ENCODE peak calls at places on chromosomes 4 and X, in nine cellular contexts. One of them, this sample, is unnamed.
A peak's percentile ranks its signal among the peaks of the same experiment; 100 is the strongest.

GRCh38 chr4:186688150-186688943 is 35.3 kb downstream of the FAT1 start:
- DNase-seq in MM.1S: no peak
- DNase-seq in HCT116: no peak
- DNase-seq in OCI-LY7: no peak
- DNase-seq in GM23338: peak; percentile 67
- DNase-seq in hepatocyte: no peak
- DNase-seq in PC-3: no peak
- DNase-seq in neural progenitor cell: peak; percentile 65
- DNase-seq in SK-N-SH: no peak
- DNase-seq in this sample: no peak

GRCh38 chr4:80586716-80587115 is 251.2 kb downstream of the CFAP299 start:
- DNase-seq in hepatocyte: no peak
- DNase-seq in GM23338: no peak
- DNase-seq in HCT116: no peak
- DNase-seq in SK-N-SH: no peak
- DNase-seq in OCI-LY7: no peak
- DNase-seq in PC-3: peak; percentile 71
- DNase-seq in MM.1S: no peak
- DNase-seq in neural progenitor cell: no peak
- DNase-seq in this sample: no peak

GRCh38 chr4:3412257-3413020 is 29.3 kb upstream of the HGFAC start:
- DNase-seq in hepatocyte: no peak
- DNase-seq in neural progenitor cell: no peak
- DNase-seq in OCI-LY7: no peak
- DNase-seq in SK-N-SH: no peak
- DNase-seq in HCT116: no peak
- DNase-seq in MM.1S: no peak
- DNase-seq in GM23338: no peak
- DNase-seq in PC-3: no peak
- DNase-seq in this sample: no peak

GRCh38 chr4:89837385-89837995 is 529 bp upstream of the SNCA start:
- DNase-seq in PC-3: no peak
- DNase-seq in SK-N-SH: peak; percentile 54
- DNase-seq in neural progenitor cell: peak; percentile 72
- DNase-seq in MM.1S: no peak
- DNase-seq in OCI-LY7: no peak
- DNase-seq in HCT116: no peak
- DNase-seq in hepatocyte: peak; percentile 26
- DNase-seq in GM23338: no peak
- DNase-seq in this sample: peak; percentile 20

GRCh38 chrX:44082829-44083228 is 109.6 kb upstream of the NDP start:
- DNase-seq in hepatocyte: no peak
- DNase-seq in GM23338: no peak
- DNase-seq in MM.1S: no peak
- DNase-seq in HCT116: no peak
- DNase-seq in SK-N-SH: no peak
- DNase-seq in OCI-LY7: no peak
- DNase-seq in PC-3: no peak
- DNase-seq in neural progenitor cell: no peak
- DNase-seq in this sample: no peak

GRCh38 chrX:137352101-137352660 is 213.7 kb upstream of the ZIC3 start:
- DNase-seq in OCI-LY7: peak; percentile 1
- DNase-seq in GM23338: peak; percentile 16
- DNase-seq in hepatocyte: no peak
- DNase-seq in MM.1S: peak; percentile 53
- DNase-seq in neural progenitor cell: peak; percentile 2
- DNase-seq in PC-3: no peak
- DNase-seq in SK-N-SH: no peak
- DNase-seq in HCT116: no peak
- DNase-seq in this sample: no peak

GRCh38 chr4:85177092-85177491 is 210.6 kb upstream of the WDFY3 start:
- DNase-seq in GM23338: no peak
- DNase-seq in SK-N-SH: no peak
- DNase-seq in HCT116: no peak
- DNase-seq in hepatocyte: peak; percentile 12
- DNase-seq in MM.1S: no peak
- DNase-seq in neural progenitor cell: no peak
- DNase-seq in OCI-LY7: no peak
- DNase-seq in PC-3: no peak
- DNase-seq in this sample: no peak

GRCh38 chr4:120785202-120785601 is 137.3 kb downstream of the PRDM5 start:
- DNase-seq in neural progenitor cell: no peak
- DNase-seq in MM.1S: no peak
- DNase-seq in HCT116: no peak
- DNase-seq in PC-3: no peak
- DNase-seq in GM23338: no peak
- DNase-seq in SK-N-SH: no peak
- DNase-seq in hepatocyte: no peak
- DNase-seq in OCI-LY7: no peak
- DNase-seq in this sample: no peak

GRCh38 chr4:19026281-19026680 is 1004.7 kb upstream of the LCORL start:
- DNase-seq in SK-N-SH: no peak
- DNase-seq in HCT116: no peak
- DNase-seq in neural progenitor cell: no peak
- DNase-seq in MM.1S: no peak
- DNase-seq in OCI-LY7: no peak
- DNase-seq in GM23338: no peak
- DNase-seq in hepatocyte: no peak
- DNase-seq in PC-3: no peak
- DNase-seq in this sample: peak; percentile 14

GRCh38 chrX:119606508-119607389 is 525 bp upstream of the NKRF start:
- DNase-seq in MM.1S: no peak
- DNase-seq in OCI-LY7: no peak
- DNase-seq in neural progenitor cell: no peak
- DNase-seq in GM23338: no peak
- DNase-seq in SK-N-SH: no peak
- DNase-seq in HCT116: peak; percentile 79
- DNase-seq in hepatocyte: no peak
- DNase-seq in PC-3: no peak
- DNase-seq in this sample: peak; percentile 63

GRCh38 chr4:70996014-70996353 is 2.5 kb downstream of the DCK start:
- DNase-seq in MM.1S: no peak
- DNase-seq in OCI-LY7: peak; percentile 49
- DNase-seq in neural progenitor cell: no peak
- DNase-seq in SK-N-SH: no peak
- DNase-seq in PC-3: no peak
- DNase-seq in HCT116: no peak
- DNase-seq in hepatocyte: no peak
- DNase-seq in GM23338: no peak
- DNase-seq in this sample: peak; percentile 20

GRCh38 chr4:4512282-4512681 is 29.6 kb downstream of the STX18 start:
- DNase-seq in HCT116: no peak
- DNase-seq in GM23338: no peak
- DNase-seq in SK-N-SH: no peak
- DNase-seq in MM.1S: no peak
- DNase-seq in hepatocyte: no peak
- DNase-seq in OCI-LY7: no peak
- DNase-seq in PC-3: no peak
- DNase-seq in neural progenitor cell: no peak
- DNase-seq in this sample: no peak
- H4K20me1 ChIP-seq in HCT116: no peaks in the 10 kb centered on the region
- H4K20me1 ChIP-seq in GM23338: peaks cover 2% of the 10 kb centered on the region
- H4K20me1 ChIP-seq in SK-N-SH: peaks cover 11% of the 10 kb centered on the region
- H4K20me1 ChIP-seq in MM.1S: peaks cover 3% of the 10 kb centered on the region
- H4K20me1 ChIP-seq in hepatocyte: no peaks in the 10 kb centered on the region
- H4K20me1 ChIP-seq in OCI-LY7: no peaks in the 10 kb centered on the region
- H4K20me1 ChIP-seq in PC-3: no peaks in the 10 kb centered on the region
- H4K20me1 ChIP-seq in neural progenitor cell: peaks cover 31% of the 10 kb centered on the region
- H4K20me1 ChIP-seq in this sample: no peaks in the 10 kb centered on the region

GRCh38 chr4:8894424-8894816 is 22.8 kb upstream of the HMX1 start:
- DNase-seq in HCT116: no peak
- DNase-seq in SK-N-SH: no peak
- DNase-seq in hepatocyte: no peak
- DNase-seq in MM.1S: no peak
- DNase-seq in OCI-LY7: no peak
- DNase-seq in neural progenitor cell: no peak
- DNase-seq in PC-3: no peak
- DNase-seq in GM23338: no peak
- DNase-seq in this sample: no peak

GRCh38 chr4:8893624-8894423 is 22.2 kb upstream of the HMX1 start:
- DNase-seq in OCI-LY7: no peak
- DNase-seq in hepatocyte: no peak
- DNase-seq in HCT116: no peak
- DNase-seq in PC-3: no peak
- DNase-seq in GM23338: peak; percentile 76
- DNase-seq in MM.1S: no peak
- DNase-seq in neural progenitor cell: peak; percentile 79
- DNase-seq in SK-N-SH: no peak
- DNase-seq in this sample: no peak

GRCh38 chr4:8892556-8893226 is 21.1 kb upstream of the HMX1 start:
- DNase-seq in neural progenitor cell: peak; percentile 23
- DNase-seq in OCI-LY7: no peak
- DNase-seq in SK-N-SH: peak; percentile 50
- DNase-seq in MM.1S: no peak
- DNase-seq in GM23338: no peak
- DNase-seq in HCT116: no peak
- DNase-seq in hepatocyte: no peak
- DNase-seq in PC-3: no peak
- DNase-seq in this sample: no peak

GRCh38 chr4:8891646-8892555 is 20.3 kb upstream of the HMX1 start:
- DNase-seq in SK-N-SH: peak; percentile 55
- DNase-seq in hepatocyte: no peak
- DNase-seq in neural progenitor cell: peak; percentile 52
- DNase-seq in MM.1S: no peak
- DNase-seq in OCI-LY7: no peak
- DNase-seq in GM23338: peak; percentile 77
- DNase-seq in HCT116: no peak
- DNase-seq in PC-3: no peak
- DNase-seq in this sample: no peak

GRCh38 chr4:8893227-8893623 is 21.6 kb upstream of the HMX1 start:
- DNase-seq in GM23338: no peak
- DNase-seq in PC-3: no peak
- DNase-seq in SK-N-SH: no peak
- DNase-seq in hepatocyte: no peak
- DNase-seq in HCT116: no peak
- DNase-seq in MM.1S: no peak
- DNase-seq in OCI-LY7: no peak
- DNase-seq in neural progenitor cell: no peak
- DNase-seq in this sample: no peak
- H3K4me3 ChIP-seq in GM23338: peak overlapping the region; percentile 57
- H3K4me3 ChIP-seq in PC-3: no peak overlapping the region
- H3K4me3 ChIP-seq in SK-N-SH: no peak overlapping the region
- H3K4me3 ChIP-seq in hepatocyte: no peak overlapping the region
- H3K4me3 ChIP-seq in HCT116: no peak overlapping the region
- H3K4me3 ChIP-seq in MM.1S: no peak overlapping the region
- H3K4me3 ChIP-seq in OCI-LY7: no peak overlapping the region
- H3K4me3 ChIP-seq in neural progenitor cell: peak overlapping the region; percentile 39
- H3K4me3 ChIP-seq in this sample: no peak overlapping the region

GRCh38 chr4:30258949-30259348 is 461.2 kb upstream of the PCDH7 start:
- DNase-seq in neural progenitor cell: no peak
- DNase-seq in hepatocyte: no peak
- DNase-seq in HCT116: no peak
- DNase-seq in OCI-LY7: no peak
- DNase-seq in MM.1S: no peak
- DNase-seq in PC-3: peak; percentile 18
- DNase-seq in SK-N-SH: no peak
- DNase-seq in GM23338: no peak
- DNase-seq in this sample: no peak

GRCh38 chr4:30256105-30256828 is 463.9 kb upstream of the PCDH7 start:
- DNase-seq in GM23338: peak; percentile 13
- DNase-seq in OCI-LY7: no peak
- DNase-seq in MM.1S: no peak
- DNase-seq in PC-3: peak; percentile 40
- DNase-seq in hepatocyte: no peak
- DNase-seq in SK-N-SH: no peak
- DNase-seq in HCT116: no peak
- DNase-seq in neural progenitor cell: no peak
- DNase-seq in this sample: no peak
- TF ChIP-seq EZH2phosphoT487 in GM23338: no peak
- TF ChIP-seq EZH2phosphoT487 in OCI-LY7: no peak
- TF ChIP-seq EZH2phosphoT487 in MM.1S: no peak
- TF ChIP-seq EZH2phosphoT487 in PC-3: no peak
- TF ChIP-seq EZH2phosphoT487 in hepatocyte: no peak
- TF ChIP-seq EZH2phosphoT487 in SK-N-SH: no peak
- TF ChIP-seq EZH2phosphoT487 in HCT116: no peak
- TF ChIP-seq EZH2phosphoT487 in neural progenitor cell: no peak
- TF ChIP-seq EZH2phosphoT487 in this sample: no peak

GRCh38 chrX:148361641-148362040 is 138.8 kb upstream of the AFF2 start:
- DNase-seq in neural progenitor cell: no peak
- DNase-seq in PC-3: no peak
- DNase-seq in HCT116: no peak
- DNase-seq in OCI-LY7: no peak
- DNase-seq in hepatocyte: no peak
- DNase-seq in MM.1S: no peak
- DNase-seq in GM23338: no peak
- DNase-seq in SK-N-SH: no peak
- DNase-seq in this sample: no peak
- H4K20me1 ChIP-seq in neural progenitor cell: no peaks in the 10 kb centered on the region
- H4K20me1 ChIP-seq in PC-3: no peaks in the 10 kb centered on the region
- H4K20me1 ChIP-seq in HCT116: no peaks in the 10 kb centered on the region
- H4K20me1 ChIP-seq in OCI-LY7: no peaks in the 10 kb centered on the region
- H4K20me1 ChIP-seq in hepatocyte: no peaks in the 10 kb centered on the region
- H4K20me1 ChIP-seq in MM.1S: no peaks in the 10 kb centered on the region
- H4K20me1 ChIP-seq in GM23338: no peaks in the 10 kb centered on the region
- H4K20me1 ChIP-seq in SK-N-SH: no peaks in the 10 kb centered on the region
- H4K20me1 ChIP-seq in this sample: no peaks in the 10 kb centered on the region

DNA sequence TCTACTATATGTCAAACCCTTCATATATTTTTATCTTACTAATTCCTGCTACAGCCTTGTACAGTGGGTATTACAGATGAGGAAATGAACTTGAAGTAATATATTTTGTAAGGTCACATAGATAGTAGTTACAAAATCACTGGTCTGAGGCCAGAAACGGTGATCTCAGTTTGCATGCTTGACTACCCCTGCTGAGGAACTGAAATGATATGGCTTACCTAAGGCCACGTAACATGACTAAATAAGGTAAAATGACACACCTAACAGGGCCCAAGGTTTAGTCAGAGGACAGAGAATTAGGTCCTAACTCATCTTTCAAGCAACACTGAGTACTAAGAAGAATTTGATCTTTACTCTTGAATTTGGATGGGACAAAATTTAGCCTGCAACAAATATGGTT is 1.5 kb upstream of the COMMD8 start:
- DNase-seq in MM.1S: no peak
- DNase-seq in SK-N-SH: no peak
- DNase-seq in hepatocyte: no peak
- DNase-seq in neural progenitor cell: no peak
- DNase-seq in OCI-LY7: peak; percentile 79
- DNase-seq in GM23338: no peak
- DNase-seq in HCT116: no peak
- DNase-seq in PC-3: no peak
- DNase-seq in this sample: no peak
- H3K4me3 ChIP-seq in MM.1S: no peak overlapping the region
- H3K4me3 ChIP-seq in SK-N-SH: no peak overlapping the region
- H3K4me3 ChIP-seq in hepatocyte: no peak overlapping the region
- H3K4me3 ChIP-seq in neural progenitor cell: no peak overlapping the region
- H3K4me3 ChIP-seq in OCI-LY7: peak overlapping the region; percentile 3
- H3K4me3 ChIP-seq in GM23338: no peak overlapping the region
- H3K4me3 ChIP-seq in HCT116: no peak overlapping the region
- H3K4me3 ChIP-seq in PC-3: no peak overlapping the region
- H3K4me3 ChIP-seq in this sample: no peak overlapping the region

GRCh38 chr4:1356181-1356998 is 9.4 kb downstream of the UVSSA start:
- DNase-seq in HCT116: no peak
- DNase-seq in OCI-LY7: peak; percentile 41
- DNase-seq in neural progenitor cell: peak; percentile 86
- DNase-seq in MM.1S: no peak
- DNase-seq in hepatocyte: peak; percentile 76
- DNase-seq in SK-N-SH: peak; percentile 90
- DNase-seq in PC-3: peak; percentile 38
- DNase-seq in GM23338: peak; percentile 90
- DNase-seq in this sample: peak; percentile 67
- TF ChIP-seq EZH2phosphoT487 in HCT116: no peak
- TF ChIP-seq EZH2phosphoT487 in OCI-LY7: no peak
- TF ChIP-seq EZH2phosphoT487 in neural progenitor cell: no peak
- TF ChIP-seq EZH2phosphoT487 in MM.1S: no peak
- TF ChIP-seq EZH2phosphoT487 in hepatocyte: no peak
- TF ChIP-seq EZH2phosphoT487 in SK-N-SH: no peak
- TF ChIP-seq EZH2phosphoT487 in PC-3: no peak
- TF ChIP-seq EZH2phosphoT487 in GM23338: no peak
- TF ChIP-seq EZH2phosphoT487 in this sample: no peak